ENCODE peak calls at places on chromosomes 16 and 17, in nine cellular contexts. V is heart left ventricle; W is ACHN; O is GM12865; U is fibroblast of the aortic adventitia; C is AG08395; T is cardiac septum; N is AG09309; E is stimulated activated CD8-positive, alpha-beta memory T cell treated with anti-CD3 and anti-CD28 coated beads, Interleukin-15, amount 100 ng/mL, for 4 hours. P is an unnamed sample.

GRCh38 chr17:73939808-73940207 is 263.7 kb upstream of the RPL38 start:
- DNase-seq in N (no peak), O (no peak), E (no peak), V (no peak), C (no peak), W (no peak), T (no peak), U (no peak), P (no peak)

GRCh38 chr16:86345521-86345920 is 164.8 kb upstream of the FOXF1 start:
- DNase-seq in U (no peak), E (no peak), T (no peak), W (no peak), O (no peak), N (no peak), C (no peak), V (no peak), P (no peak)

GRCh38 chr16:57231821-57232350 is 13.2 kb upstream of the ARL2BP start:
- DNase-seq in C (no peak), V (no peak), W (no peak), U (no peak), N (no peak), O (no peak), E (no peak), T (no peak), P (no peak)

GRCh38 chr17:82843904-82844640 is 4.2 kb upstream of the ZNF750 start:
- DNase-seq in W (no peak), U (no peak), O (peak), V (no peak), N (no peak), T (no peak), E (no peak), C (no peak), P (no peak)

GRCh38 chr17:2883544-2884203 is 87.4 kb downstream of the RAP1GAP2 start:
- DNase-seq in W (peak), T (no peak), U (no peak), C (peak), E (no peak), O (no peak), N (no peak), V (peak), P (peak)

GRCh38 chr17:70968302-70968701 is 799.0 kb downstream of the KCNJ2 start:
- DNase-seq in W (no peak), O (no peak), V (no peak), U (no peak), T (no peak), E (no peak), C (no peak), N (no peak), P (no peak)

GRCh38 chr16:74951676-74952075 is 33.2 kb downstream of the WDR59 start:
- DNase-seq in T (no peak), N (no peak), C (no peak), V (no peak), E (no peak), O (no peak), W (no peak), U (no peak), P (no peak)

GRCh38 chr17:1025733-1026598 is 29.0 kb downstream of the TIMM22 start:
- DNase-seq in V (no peak), E (no peak), N (no peak), C (no peak), T (no peak), W (no peak), O (no peak), U (no peak), P (no peak)

GRCh38 chr16:59148756-59149155 is 414.6 kb upstream of the GOT2 start:
- DNase-seq in C (peak), E (no peak), N (no peak), T (no peak), U (no peak), V (no peak), O (no peak), W (no peak), P (no peak)

GRCh38 chr17:2924211-2924610 is 128.0 kb downstream of the RAP1GAP2 start:
- DNase-seq in C (no peak), N (no peak), E (no peak), U (peak), V (no peak), W (no peak), T (no peak), O (no peak), P (no peak)

GRCh38 chr17:56596741-56597494 is 3.4 kb downstream of the NOG start:
- DNase-seq in C (no peak), N (no peak), V (no peak), O (no peak), W (peak), E (no peak), T (no peak), U (no peak), P (no peak)

GRCh38 chr16:15765880-15766279 is 90.9 kb downstream of the MYH11 start:
- DNase-seq in T (no peak), V (peak), W (peak), E (no peak), O (peak), N (no peak), C (peak), U (peak), P (peak)

GRCh38 chr17:82791532-82791931 is 39.7 kb downstream of the TBCD start:
- DNase-seq in W (peak), O (no peak), N (peak), C (peak), E (no peak), T (no peak), U (peak), V (no peak), P (peak)

GRCh38 chr16:10668322-10669045 is 26.2 kb downstream of the TEKT5 start:
- DNase-seq in N (no peak), U (peak), E (no peak), C (peak), T (no peak), W (peak), O (peak), V (no peak), P (no peak)

GRCh38 chr17:78896834-78897638 is 6.0 kb downstream of the CEP295NL start:
- DNase-seq in T (no peak), N (no peak), C (no peak), U (no peak), V (no peak), W (no peak), E (no peak), O (no peak), P (no peak)

GRCh38 chr17:9672266-9672665 is 26.9 kb downstream of the USP43 start:
- DNase-seq in U (no peak), V (no peak), N (no peak), O (no peak), E (no peak), C (no peak), T (no peak), W (no peak), P (no peak)

GRCh38 chr17:69269174-69269998 is 40.8 kb upstream of the ABCA10 start:
- DNase-seq in W (no peak), C (no peak), E (no peak), U (peak), O (no peak), V (no peak), N (peak), T (no peak), P (no peak)

GRCh38 chr16:22192261-22193133 is 13.6 kb upstream of the EEF2K start:
- DNase-seq in V (peak), T (peak), O (peak), C (peak), N (peak), U (peak), E (peak), W (no peak), P (peak)

GRCh38 chr17:62064791-62065563 is at the start of gene MED13:
- DNase-seq in C (peak), T (peak), O (peak), U (peak), V (peak), W (peak), N (no peak), E (peak), P (peak)

GRCh38 chr16:88796278-88796677 is 7.3 kb upstream of the CDT1 start:
- DNase-seq in C (no peak), U (no peak), V (no peak), N (no peak), E (no peak), T (no peak), O (no peak), W (no peak), P (no peak)

GRCh38 chr17:65696739-65697394 is 135.4 kb upstream of the AXIN2 start:
- DNase-seq in O (no peak), C (peak), E (no peak), V (no peak), W (peak), T (no peak), N (no peak), U (peak), P (peak)

GRCh38 chr17:72811976-72812687 is 280.4 kb downstream of the SLC39A11 start:
- DNase-seq in V (no peak), T (no peak), E (no peak), U (peak), W (no peak), C (no peak), N (no peak), O (no peak), P (no peak)

GRCh38 chr17:17581509-17581908 is 10.0 kb downstream of the PEMT start:
- DNase-seq in N (no peak), O (no peak), U (no peak), V (peak), T (no peak), E (no peak), C (no peak), W (no peak), P (no peak)

GRCh38 chr17:73297934-73298861 is 13.6 kb downstream of the CDC42EP4 start:
- DNase-seq in V (no peak), T (no peak), N (no peak), C (no peak), O (peak), U (no peak), E (no peak), W (no peak), P (no peak)

GRCh38 chr17:49434821-49435581 is 20.3 kb upstream of the PHB1 start:
- DNase-seq in O (peak), T (no peak), U (peak), N (no peak), V (no peak), E (no peak), W (peak), C (peak), P (peak)

GRCh38 chr16:63745456-63745855 is 1376.4 kb downstream of the CDH11 start:
- DNase-seq in T (no peak), N (no peak), V (no peak), E (no peak), U (no peak), C (no peak), W (no peak), O (no peak), P (no peak)

GRCh38 chr17:42403150-42403549 is 14.9 kb upstream of the STAT3 start:
- DNase-seq in V (no peak), T (no peak), N (no peak), U (no peak), E (no peak), W (no peak), C (no peak), O (peak), P (no peak)

GRCh38 chr17:78617371-78618061 is 40.3 kb upstream of the DNAH17 start:
- DNase-seq in O (no peak), V (peak), W (no peak), N (no peak), E (no peak), U (peak), C (peak), T (no peak), P (no peak)

GRCh38 chr17:81511800-81512559 is 619 bp downstream of the ACTG1 start:
- DNase-seq in W (peak), O (no peak), V (peak), N (no peak), C (no peak), T (no peak), U (no peak), E (no peak), P (no peak)

GRCh38 chr16:88665148-88665547 is 2.3 kb upstream of the MVD start:
- DNase-seq in O (peak), E (no peak), C (no peak), W (no peak), T (no peak), U (no peak), N (no peak), V (no peak), P (no peak)

GRCh38 chr17:42817866-42818265 is 6.2 kb downstream of the BECN1 start:
- DNase-seq in T (no peak), W (no peak), V (no peak), C (no peak), E (no peak), N (no peak), U (no peak), O (no peak), P (no peak)

GRCh38 chr16:3138823-3139426 is 4.1 kb downstream of the ZNF213 start:
- DNase-seq in U (no peak), N (no peak), V (no peak), O (no peak), T (no peak), E (no peak), C (no peak), W (no peak), P (no peak)

GRCh38 chr17:13393841-13394710 is 207.7 kb downstream of the HS3ST3A1 start:
- DNase-seq in U (peak), T (no peak), W (no peak), V (no peak), N (peak), E (no peak), C (peak), O (no peak), P (no peak)

GRCh38 chr16:86961133-86961720 is 356.0 kb downstream of the C16orf95 start:
- DNase-seq in W (no peak), N (no peak), C (peak), U (peak), V (peak), E (no peak), T (no peak), O (no peak), P (no peak)

GRCh38 chr16:72833491-72833890 is 214.4 kb downstream of the ZFHX3 start:
- DNase-seq in T (no peak), V (no peak), C (no peak), O (no peak), U (no peak), E (no peak), W (no peak), N (no peak), P (no peak)

P was measured in SW480.